ENCODE peak calls at places on chromosomes 13 and 19, in nine cellular contexts. Y is left lung, T is uterus, C is fibroblast of lung, E is gastrocnemius medialis, M is A549, V is osteoblast, G is heart left ventricle, K is neural progenitor cell. H is an unnamed sample.

GRCh38 chr19:41705393-41706174 is 2.8 kb upstream of the CEACAM5 start:
- DNase-seq in V (peak), E (no peak), M (peak), C (peak), K (peak), T (no peak), Y (no peak), G (no peak), H (no peak)

GRCh38 chr13:101514695-101515275 is 62.3 kb downstream of the ITGBL1 start:
- DNase-seq in V (no peak), G (no peak), Y (no peak), E (no peak), K (peak), C (peak), M (peak), T (no peak), H (no peak)

GRCh38 chr19:29675120-29675649 is 9.9 kb downstream of the PLEKHF1 start:
- DNase-seq in T (no peak), M (no peak), C (no peak), G (no peak), K (no peak), V (peak), E (no peak), Y (no peak), H (no peak)

GRCh38 chr19:16366433-16367268 is 42.0 kb downstream of the KLF2 start:
- DNase-seq in V (peak), K (no peak), M (no peak), T (no peak), G (peak), Y (peak), E (peak), C (no peak), H (no peak)

GRCh38 chr19:4378886-4379285 is 21.5 kb downstream of the SH3GL1 start:
- DNase-seq in Y (peak), K (no peak), M (no peak), C (no peak), G (no peak), T (no peak), V (no peak), E (peak), H (no peak)

GRCh38 chr13:102580552-102581169 is 16.1 kb upstream of the TPP2 start:
- DNase-seq in V (peak), K (peak), T (no peak), E (no peak), G (no peak), C (peak), Y (no peak), M (peak), H (peak)

GRCh38 chr13:72205773-72206172 is 338.8 kb upstream of the DACH1 start:
- DNase-seq in Y (no peak), G (no peak), T (no peak), V (no peak), E (no peak), M (no peak), K (no peak), C (peak), H (no peak)

GRCh38 chr13:19984430-19985218 is 26.1 kb downstream of the ZMYM2 start:
- DNase-seq in M (peak), E (no peak), G (no peak), C (peak), V (peak), K (peak), Y (no peak), T (no peak), H (no peak)

GRCh38 chr13:100100115-100100879 is 11.4 kb downstream of the PCCA start:
- DNase-seq in C (peak), Y (no peak), T (no peak), M (peak), V (peak), K (no peak), G (no peak), E (no peak), H (no peak)

GRCh38 chr13:86282450-86282849 is 483.2 kb upstream of the SLITRK6 start:
- DNase-seq in M (no peak), Y (no peak), E (no peak), T (no peak), V (no peak), G (no peak), K (no peak), C (peak), H (no peak)

GRCh38 chr13:76225815-76226489 is 589.8 kb downstream of the LMO7 start:
- DNase-seq in G (peak), E (peak), C (peak), Y (no peak), K (peak), M (no peak), V (no peak), T (no peak), H (no peak)

GRCh38 chr13:59103004-59103768 is 1060.5 kb downstream of the DIAPH3 start:
- DNase-seq in K (no peak), C (peak), T (no peak), V (no peak), G (no peak), Y (no peak), E (no peak), M (no peak), H (no peak)

GRCh38 chr13:99657848-99658265 is 156.6 kb downstream of the TM9SF2 start:
- DNase-seq in K (peak), E (no peak), C (peak), V (no peak), T (peak), Y (peak), G (peak), M (peak), H (peak)

GRCh38 chr13:30906411-30906990 is 430 bp downstream of the MEDAG start:
- DNase-seq in V (peak), T (peak), M (no peak), E (no peak), C (peak), G (no peak), Y (peak), K (no peak), H (no peak)

GRCh38 chr19:46976845-46977320 is 42.8 kb upstream of the NPAS1 start:
- DNase-seq in T (peak), K (peak), V (no peak), M (no peak), E (peak), Y (no peak), C (peak), G (peak), H (no peak)

GRCh38 chr19:42279148-42279901 is 10.3 kb downstream of the CIC start:
- DNase-seq in E (no peak), V (no peak), K (no peak), M (no peak), Y (no peak), C (no peak), G (no peak), T (no peak), H (no peak)

GRCh38 chr13:46062190-46062589 is 9.6 kb upstream of the ZC3H13 start:
- DNase-seq in Y (no peak), E (no peak), V (no peak), C (peak), M (peak), K (no peak), T (no peak), G (no peak), H (no peak)

GRCh38 chr19:40147693-40148347 is 43.4 kb upstream of the MAP3K10 start:
- DNase-seq in G (no peak), E (no peak), M (peak), Y (no peak), C (peak), K (no peak), T (no peak), V (peak), H (no peak)

GRCh38 chr19:32022946-32023832 is 322.2 kb upstream of the ZNF507 start:
- DNase-seq in T (no peak), M (no peak), V (no peak), G (no peak), Y (no peak), K (peak), E (no peak), C (no peak), H (no peak)
- H3K27ac ChIP-seq in T (peak), M (no peak), V (no peak), G (no peak), Y (no peak), K (no peak), E (no peak), C (no peak), H (no peak)

DNA sequence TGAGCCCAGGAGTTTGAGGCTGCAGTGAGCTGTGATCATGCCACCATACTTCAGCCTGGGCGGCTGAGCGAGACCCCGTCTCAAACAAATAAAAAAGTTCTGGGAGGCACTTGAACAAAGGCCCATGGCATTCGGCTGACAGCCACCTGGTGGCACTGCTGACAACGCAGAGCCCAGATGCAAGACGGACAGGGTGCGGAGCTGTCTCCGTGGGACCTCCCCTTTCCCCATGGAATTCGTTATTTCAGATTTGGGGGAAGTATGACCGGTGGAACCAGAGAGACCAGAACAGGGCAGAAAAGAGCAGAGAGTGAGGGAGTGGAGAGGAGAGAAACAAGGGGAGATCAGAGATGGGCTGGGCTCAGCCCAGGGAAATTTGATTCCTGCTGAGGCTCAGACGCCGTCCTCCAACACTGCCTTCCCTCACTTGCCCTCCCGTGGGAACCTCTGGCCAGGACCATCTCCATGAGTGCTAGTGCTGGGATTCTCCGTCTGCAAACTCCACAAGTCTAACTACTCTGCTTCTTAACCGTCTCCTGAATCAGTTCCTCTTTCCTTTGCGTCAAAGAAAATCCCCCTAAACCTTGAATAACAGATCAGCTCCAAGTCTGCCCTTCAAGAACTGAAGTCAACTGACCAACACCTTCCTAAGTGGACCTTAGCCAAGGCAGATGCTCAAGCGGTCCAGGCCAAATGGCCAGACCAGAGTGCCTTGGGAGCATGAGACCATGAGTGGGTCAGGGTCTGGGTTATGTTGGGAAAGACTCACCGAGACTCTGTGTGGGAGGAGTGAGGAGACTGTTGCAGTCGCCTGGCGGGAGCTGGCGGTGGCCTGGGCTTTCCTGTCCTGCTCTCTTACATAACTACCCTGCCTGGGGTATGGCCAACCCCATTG is 11.9 kb upstream of the ATF5 start:
- DNase-seq in Y (no peak), M (no peak), T (no peak), V (no peak), C (no peak), G (no peak), E (peak), K (peak), H (no peak)
- TF ChIP-seq CTCF in Y (no peak), M (peak), T (no peak), V (peak), C (no peak), G (no peak), E (no peak), K (peak), H (no peak)

GRCh38 chr19:1283207-1283916 is 2.3 kb upstream of the EFNA2 start:
- DNase-seq in T (no peak), E (no peak), M (no peak), G (no peak), V (no peak), Y (no peak), K (peak), C (no peak), H (no peak)
- H3K4me3 ChIP-seq in T (no peak), E (no peak), M (no peak), G (no peak), V (no peak), Y (no peak), K (no peak), C (no peak), H (no peak)

DNA sequence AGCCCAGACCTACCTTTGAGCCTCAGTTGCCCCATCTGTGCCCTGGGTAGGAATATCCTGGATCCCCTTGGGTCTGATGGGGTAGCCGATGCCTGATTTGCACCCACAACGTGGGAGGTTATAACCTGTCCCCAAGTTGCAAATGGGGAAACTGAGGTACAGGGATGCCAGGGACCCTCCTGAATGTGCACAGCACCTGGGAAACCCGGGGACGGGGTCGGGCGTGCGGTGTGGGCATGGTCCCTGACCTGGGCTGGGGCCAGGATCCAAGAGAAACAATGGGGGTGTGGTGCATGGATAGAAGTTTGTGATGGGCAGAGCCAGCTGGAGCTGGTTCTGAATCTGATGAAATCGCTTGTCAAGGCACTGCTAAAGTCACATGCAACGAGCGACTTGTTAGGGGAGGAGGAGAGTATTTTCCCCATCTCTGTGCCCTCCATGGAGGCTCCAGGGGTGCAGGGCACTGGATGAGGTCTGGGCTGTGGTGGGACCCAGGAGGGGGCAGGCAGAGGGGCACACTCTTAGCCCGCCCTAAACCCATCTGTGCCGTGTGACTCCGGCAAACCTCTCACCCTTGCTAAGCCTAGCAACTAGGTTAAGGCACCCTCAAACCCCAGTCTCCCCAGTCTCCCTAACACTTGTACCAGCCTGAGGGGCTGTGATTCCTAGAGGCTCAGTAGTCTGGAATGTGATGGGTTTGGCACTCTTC is 739 bp downstream of the GDF15 start:
- DNase-seq in C (no peak), K (no peak), G (no peak), E (no peak), T (no peak), M (peak), Y (no peak), V (peak), H (no peak)
- H3K27ac ChIP-seq in C (peak), K (no peak), G (no peak), E (no peak), T (no peak), M (peak), Y (no peak), V (no peak), H (no peak)

H was measured in dorsolateral prefrontal cortex.